ENCODE peak calls at places on chromosomes 1 and 21, in nine cellular contexts. Z is fibroblast of the aortic adventitia; X is AG04450; N is CD4-positive, alpha-beta T cell; Y is lower lobe of right lung; A is pancreas; H is adrenal gland; B is WERI-Rb-1; V is astrocyte of the cerebellum. E is an unnamed sample.

GRCh38 chr1:98420376-98421097 is 241.0 kb upstream of the SNX7 start:
- DNase-seq in B (no peak), A (no peak), X (no peak), H (no peak), Z (peak), Y (no peak), V (no peak), N (no peak), E (no peak)

GRCh38 chr1:236515443-236515958 is 8.3 kb upstream of the LGALS8 start:
- DNase-seq in Y (no peak), X (no peak), V (peak), B (no peak), A (peak), N (no peak), Z (peak), H (no peak), E (no peak)

GRCh38 chr21:22374218-22374969 is 1376.2 kb downstream of the NCAM2 start:
- DNase-seq in B (no peak), H (no peak), Z (no peak), Y (no peak), A (no peak), X (no peak), N (no peak), V (no peak), E (no peak)

GRCh38 chr1:43269627-43270375 is at the start of gene TMEM125:
- DNase-seq in X (no peak), Z (no peak), V (no peak), N (no peak), B (no peak), H (peak), A (peak), Y (peak), E (no peak)

GRCh38 chr1:94855307-94855700 is 35.1 kb downstream of the SLC44A3 start:
- DNase-seq in N (no peak), X (no peak), B (no peak), Z (peak), A (no peak), V (no peak), Y (no peak), H (no peak), E (no peak)

GRCh38 chr1:93180723-93181613 is at the start of gene CCDC18:
- DNase-seq in Y (no peak), A (no peak), H (no peak), Z (no peak), N (peak), X (no peak), V (no peak), B (no peak), E (peak)

GRCh38 chr1:165858928-165859845 is 31.8 kb downstream of the UCK2 start:
- DNase-seq in H (no peak), X (no peak), Z (no peak), V (no peak), Y (no peak), B (no peak), A (no peak), N (no peak), E (no peak)

GRCh38 chr1:242088875-242089274 is 90.0 kb upstream of the MAP1LC3C start:
- DNase-seq in B (no peak), X (no peak), N (no peak), A (no peak), Z (no peak), Y (no peak), H (no peak), V (no peak), E (no peak)

GRCh38 chr1:220970311-220970710 is 91.1 kb downstream of the HLX start:
- DNase-seq in Z (peak), X (no peak), H (no peak), A (no peak), V (no peak), Y (no peak), B (no peak), N (no peak), E (no peak)

GRCh38 chr1:203915811-203916210 is 54.4 kb downstream of the SNRPE start:
- DNase-seq in X (peak), N (no peak), H (no peak), Y (no peak), B (no peak), A (no peak), V (no peak), Z (peak), E (no peak)

GRCh38 chr1:232805269-232806070 is at the start of gene MAP10:
- DNase-seq in Y (peak), H (peak), N (peak), V (peak), A (peak), X (peak), Z (peak), B (peak), E (peak)

GRCh38 chr1:41558761-41559171 is 74.3 kb upstream of the EDN2 start:
- DNase-seq in N (no peak), H (no peak), A (peak), V (no peak), B (no peak), Y (no peak), Z (no peak), X (no peak), E (no peak)

GRCh38 chr1:219908170-219908569 is 20.2 kb downstream of the SLC30A10 start:
- DNase-seq in B (no peak), Y (no peak), X (no peak), H (no peak), Z (no peak), V (no peak), N (no peak), A (no peak), E (no peak)

GRCh38 chr1:214281030-214281901 is at the start of gene SMYD2:
- DNase-seq in Y (peak), A (peak), B (peak), V (no peak), X (no peak), N (peak), Z (peak), H (peak), E (peak)

GRCh38 chr21:44953628-44954021 is 13.8 kb downstream of the SLX9 start:
- DNase-seq in B (no peak), V (no peak), A (no peak), Y (peak), H (no peak), Z (no peak), N (no peak), X (no peak), E (no peak)

GRCh38 chr1:180081474-180081873 is 73.2 kb upstream of the QSOX1 start:
- DNase-seq in A (no peak), X (no peak), Y (no peak), B (no peak), V (no peak), H (no peak), Z (no peak), N (no peak), E (no peak)

GRCh38 chr1:66775646-66776045 is 23.4 kb downstream of the DYNLT5 start:
- DNase-seq in X (no peak), H (no peak), V (no peak), Z (no peak), N (no peak), A (no peak), Y (no peak), B (no peak), E (no peak)

GRCh38 chr21:45128613-45129226 is 54.3 kb downstream of the ADARB1 start:
- DNase-seq in A (peak), B (peak), V (peak), X (peak), H (peak), N (peak), Y (peak), Z (peak), E (peak)

GRCh38 chr21:33259428-33259827 is 6.7 kb upstream of the IL10RB start:
- DNase-seq in A (no peak), Z (no peak), H (no peak), Y (no peak), N (no peak), X (no peak), V (no peak), B (no peak), E (no peak)

GRCh38 chr1:67140460-67140859 is 5.7 kb upstream of the C1orf141 start:
- DNase-seq in B (no peak), Z (no peak), V (no peak), H (no peak), Y (no peak), X (no peak), A (no peak), N (no peak), E (no peak)

GRCh38 chr1:53319296-53320101 is 8.4 kb downstream of the LRP8 start:
- DNase-seq in A (no peak), H (no peak), X (no peak), Y (peak), B (peak), V (no peak), N (no peak), Z (no peak), E (no peak)

GRCh38 chr21:33265664-33266049 is 510 bp upstream of the IL10RB start:
- DNase-seq in Z (no peak), B (no peak), Y (peak), N (peak), A (no peak), V (no peak), H (peak), X (no peak), E (no peak)

GRCh38 chr1:93179886-93180722 is at the start of gene TMED5:
- DNase-seq in X (peak), Y (peak), Z (peak), A (peak), N (peak), H (peak), V (peak), B (peak), E (peak)

GRCh38 chr21:30629173-30629572 is 5.8 kb upstream of the KRTAP20-2 start:
- DNase-seq in Y (no peak), V (no peak), B (no peak), A (no peak), X (no peak), H (no peak), Z (no peak), N (no peak), E (no peak)

GRCh38 chr1:207186503-207186902 is 82.5 kb downstream of the C4BPA start:
- DNase-seq in N (no peak), V (no peak), Z (peak), H (no peak), Y (no peak), A (no peak), X (no peak), B (no peak), E (no peak)

GRCh38 chr1:184792450-184792969 is 37.9 kb upstream of the EDEM3 start:
- DNase-seq in A (peak), H (peak), Y (peak), B (no peak), V (peak), N (no peak), Z (peak), X (peak), E (no peak)

GRCh38 chr21:45310446-45310845 is 22.8 kb upstream of the POFUT2 start:
- DNase-seq in A (no peak), Y (peak), H (no peak), V (no peak), B (peak), N (no peak), X (no peak), Z (no peak), E (no peak)

GRCh38 chr1:160672118-160672517 is 25.3 kb upstream of the SLAMF1 start:
- DNase-seq in X (no peak), Y (no peak), H (no peak), B (no peak), Z (no peak), V (no peak), A (no peak), N (no peak), E (no peak)

GRCh38 chr1:160748182-160748876 is 9.3 kb downstream of the SLAMF7 start:
- DNase-seq in H (no peak), B (no peak), V (no peak), Z (no peak), N (no peak), Y (no peak), X (no peak), A (no peak), E (no peak)

GRCh38 chr1:232127190-232127589 is 500.6 kb downstream of the DISC1 start:
- DNase-seq in H (no peak), A (no peak), V (no peak), Z (peak), N (no peak), Y (no peak), X (peak), B (no peak), E (no peak)

GRCh38 chr21:38645282-38645681 is 147.0 kb upstream of the ERG start:
- DNase-seq in V (peak), Z (peak), B (no peak), N (no peak), Y (no peak), H (no peak), X (peak), A (no peak), E (no peak)

GRCh38 chr21:27713159-27714109 is 746.5 kb upstream of the ADAMTS5 start:
- DNase-seq in N (no peak), A (no peak), Z (peak), X (no peak), B (no peak), V (no peak), H (no peak), Y (peak), E (no peak)

GRCh38 chr21:16196521-16197208 is 466.9 kb downstream of the USP25 start:
- DNase-seq in B (no peak), Y (no peak), V (no peak), A (no peak), N (no peak), X (no peak), H (no peak), Z (peak), E (no peak)

GRCh38 chr1:92168657-92169056 is 49.1 kb upstream of the C1orf146 start:
- DNase-seq in Y (no peak), Z (no peak), B (peak), H (no peak), V (no peak), N (no peak), X (no peak), A (no peak), E (no peak)

DNA sequence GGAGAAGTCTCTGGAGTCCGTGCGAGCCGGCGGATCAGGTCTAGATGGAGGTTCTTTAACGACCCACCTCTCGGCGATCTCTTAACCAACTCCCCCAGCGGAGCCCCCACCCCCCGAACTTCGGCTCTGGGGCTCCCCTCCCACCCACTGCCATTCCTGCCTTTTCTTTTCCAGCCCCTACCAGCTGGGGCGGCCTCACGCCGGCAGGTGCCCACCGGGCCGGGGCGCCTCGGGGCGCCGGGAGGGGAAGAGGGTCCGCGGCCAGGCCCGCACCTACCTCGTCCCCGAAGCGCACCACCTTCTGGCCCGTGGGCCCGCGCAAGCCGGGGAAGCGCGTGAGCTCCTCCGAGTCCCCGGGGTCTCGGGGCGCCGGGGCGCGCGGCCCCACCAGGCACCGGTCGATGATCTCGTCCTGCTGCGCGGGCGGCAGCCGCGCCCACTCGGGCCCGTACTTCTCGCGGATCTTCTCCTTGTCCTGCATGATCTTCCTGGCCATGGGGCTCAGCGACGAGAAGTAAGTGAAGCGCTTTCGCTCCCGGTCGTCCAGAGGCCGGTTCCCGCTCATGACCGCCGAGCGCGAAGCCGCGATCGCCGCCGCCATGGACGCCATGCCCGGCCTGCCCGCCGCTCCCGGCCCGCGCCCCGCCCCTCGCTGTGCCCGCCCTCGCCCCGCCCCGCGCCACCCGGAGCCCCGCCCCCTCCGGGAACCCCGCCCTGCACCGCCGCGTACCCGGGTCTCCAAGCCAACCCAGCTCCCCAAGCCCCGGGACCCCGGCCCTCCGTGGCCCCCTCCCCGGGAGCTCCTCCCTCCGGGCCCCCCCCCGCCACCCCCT is at the start of gene C1orf198:
- DNase-seq in H (peak), Y (peak), B (peak), A (peak), X (no peak), Z (no peak), N (peak), V (no peak), E (peak)
- TF ChIP-seq CTCF in H (no peak), Y (no peak), B (no peak), A (no peak), X (no peak), Z (no peak), N (no peak), V (no peak), E (no peak)

GRCh38 chr1:25809929-25810328 is 9.8 kb upstream of the MTFR1L start:
- DNase-seq in B (no peak), H (no peak), X (no peak), Z (no peak), Y (no peak), N (no peak), A (no peak), V (no peak), E (no peak)
- TF ChIP-seq CTCF in B (peak), H (no peak), X (no peak), Z (no peak), Y (no peak), N (no peak), A (no peak), V (no peak), E (no peak)

GRCh38 chr1:47624531-47624930 is 186.7 kb downstream of the FOXD2 start:
- DNase-seq in A (no peak), Y (no peak), V (no peak), H (no peak), N (no peak), Z (no peak), B (peak), X (no peak), E (peak)

GRCh38 chr1:47627471-47628370 is 189.9 kb downstream of the FOXD2 start:
- DNase-seq in N (no peak), V (no peak), B (peak), Y (no peak), H (no peak), Z (no peak), A (no peak), X (no peak), E (no peak)

GRCh38 chr1:47629201-47629600 is 191.4 kb downstream of the FOXD2 start:
- DNase-seq in Y (no peak), V (no peak), X (no peak), N (no peak), B (no peak), A (no peak), Z (no peak), H (no peak), E (no peak)

GRCh38 chr1:47630346-47630745 is 192.5 kb downstream of the FOXD2 start:
- DNase-seq in H (no peak), A (no peak), Y (no peak), X (no peak), Z (no peak), V (no peak), N (no peak), B (no peak), E (no peak)

GRCh38 chr1:47627016-47627415 is 189.2 kb downstream of the FOXD2 start:
- DNase-seq in Y (no peak), N (no peak), X (no peak), Z (no peak), B (no peak), H (no peak), A (no peak), V (no peak), E (no peak)
- TF ChIP-seq CTCF in Y (no peak), N (no peak), X (no peak), Z (no peak), B (no peak), H (no peak), A (no peak), V (no peak), E (no peak)

DNA sequence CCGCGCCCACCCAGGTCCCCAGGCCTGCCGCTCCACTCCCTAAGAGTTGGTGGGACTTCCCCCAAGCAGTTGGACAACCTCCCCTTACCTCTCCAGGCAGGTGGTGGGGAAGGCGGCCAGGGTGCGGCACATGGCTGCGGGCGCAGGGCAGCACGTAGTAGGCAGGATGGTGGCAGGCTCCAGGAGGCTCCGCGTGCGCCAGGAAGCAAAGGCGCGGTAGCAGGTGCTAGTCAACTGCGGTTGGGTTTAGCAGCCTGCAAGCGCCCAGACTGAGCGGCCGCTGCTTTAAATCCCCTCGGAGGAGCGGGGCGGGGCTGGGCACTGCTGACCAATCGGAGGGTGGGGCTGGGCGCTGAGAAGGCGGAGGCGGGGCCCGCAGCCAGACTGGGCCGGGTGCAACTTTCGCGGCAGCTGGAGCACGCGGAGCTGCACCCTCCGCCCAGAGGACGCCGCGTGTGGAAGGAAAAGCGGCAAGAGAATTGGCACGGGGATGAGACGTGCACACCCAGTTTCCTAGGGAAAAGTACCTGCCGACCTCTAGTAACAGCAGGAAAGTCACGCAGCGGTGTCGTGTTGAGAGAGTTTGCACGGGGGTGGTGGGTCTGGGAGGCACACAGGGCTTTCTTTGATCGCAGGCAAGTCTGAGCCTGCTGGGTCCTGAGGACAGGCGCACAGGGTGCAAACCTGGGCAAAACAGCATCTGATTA is at the start of gene RGS16:
- DNase-seq in B (no peak), X (peak), N (peak), H (peak), V (no peak), Z (peak), Y (peak), A (peak), E (peak)
- TF ChIP-seq CTCF in B (no peak), X (no peak), N (no peak), H (no peak), V (no peak), Z (no peak), Y (no peak), A (no peak), E (no peak)

E was measured in endothelial cell.